ENCODE peak calls at places on chromosomes 6 and 20, in four cellular contexts. S, J, E and D are unnamed samples.

GRCh38 chr6:5989141-5989723 is 17.5 kb downstream of the NRN1 start:
- DNase-seq in J (no peak), S (no peak), E (no peak), D (no peak)

GRCh38 chr6:56040875-56041274 is 165.5 kb upstream of the BMP5 start:
- DNase-seq in J (no peak), S (no peak), E (no peak), D (no peak)

GRCh38 chr20:60116128-60116909 is 158.1 kb downstream of the CDH26 start:
- DNase-seq in J (no peak), E (no peak), S (no peak), D (no peak)

GRCh38 chr20:5570031-5570430 is 180.2 kb upstream of the SHLD1 start:
- DNase-seq in J (no peak), S (no peak), E (no peak), D (no peak)

GRCh38 chr6:55568779-55569439 is 10.1 kb downstream of the HMGCLL1 start:
- DNase-seq in J (no peak), E (no peak), S (no peak), D (no peak)

GRCh38 chr6:117971637-117972036 is 64.6 kb downstream of the SLC35F1 start:
- DNase-seq in S (no peak), E (no peak), J (no peak), D (no peak)

GRCh38 chr6:42454428-42454791 is 2.7 kb upstream of the TRERF1 start:
- DNase-seq in J (no peak), E (no peak), S (no peak), D (no peak)

GRCh38 chr20:36493013-36493800 is 48.1 kb upstream of the MYL9 start:
- DNase-seq in J (no peak), E (peak), S (no peak), D (no peak)

GRCh38 chr6:41557305-41557704 is 11.1 kb downstream of the FOXP4 start:
- DNase-seq in E (no peak), J (no peak), S (no peak), D (no peak)

GRCh38 chr6:129744201-129744879 is 34.4 kb upstream of the ARHGAP18 start:
- DNase-seq in S (no peak), E (no peak), J (peak), D (no peak)

GRCh38 chr6:162239330-162239729 is 488.2 kb downstream of the PRKN start:
- DNase-seq in J (no peak), E (no peak), S (no peak), D (no peak)

GRCh38 chr6:42550277-42550676 is 13.6 kb upstream of the UBR2 start:
- DNase-seq in E (no peak), S (no peak), J (no peak), D (no peak)

GRCh38 chr6:37624606-37625574 is 72.8 kb downstream of the MDGA1 start:
- DNase-seq in J (no peak), E (peak), S (peak), D (peak)

GRCh38 chr6:105482227-105482839 is 79.5 kb upstream of the PREP start:
- DNase-seq in S (peak), E (no peak), J (peak), D (no peak)

GRCh38 chr6:168616807-168617756 is 176.1 kb downstream of the SMOC2 start:
- DNase-seq in S (no peak), E (no peak), J (peak), D (no peak)